ENCODE peak calls at places on chromosomes 3 and 15, in four cellular contexts. J, B, Z and D are unnamed samples.
A peak's percentile ranks its signal among the peaks of the same experiment; 100 is the strongest.

GRCh38 chr3:14301558-14301957 is 100.8 kb upstream of the SLC6A6 start:
- DNase-seq in J (peak; percentile 63), B (peak; percentile 37), Z (no peak), D (no peak)

GRCh38 chr3:40191850-40192448 is 117.6 kb upstream of the EIF1B start:
- DNase-seq in J (peak; percentile 33), Z (no peak), B (peak; percentile 62), D (peak; percentile 13)

GRCh38 chr15:67134577-67135492 is 69.4 kb downstream of the SMAD3 start:
- DNase-seq in B (no peak), Z (no peak), J (no peak), D (no peak)

GRCh38 chr3:105752791-105753415 is 115.9 kb downstream of the CBLB start:
- DNase-seq in J (no peak), B (no peak), Z (peak; percentile 53), D (no peak)

GRCh38 chr3:149421764-149422163 is 44.3 kb upstream of the TM4SF1 start:
- DNase-seq in Z (no peak), B (no peak), J (no peak), D (no peak)

GRCh38 chr15:67050062-67050461 is 15.3 kb upstream of the SMAD3 start:
- DNase-seq in Z (no peak), B (peak; percentile 76), J (no peak), D (peak; percentile 75)

GRCh38 chr15:28272587-28272986 is 49.4 kb downstream of the HERC2 start:
- DNase-seq in J (no peak), Z (no peak), B (no peak), D (no peak)

GRCh38 chr15:40845511-40846284 is 1.9 kb downstream of the SPINT1 start:
- DNase-seq in Z (no peak), J (peak; percentile 86), B (no peak), D (peak; percentile 89)

GRCh38 chr3:195699148-195699771 is 21.5 kb upstream of the MUC20 start:
- DNase-seq in J (no peak), Z (no peak), B (no peak), D (no peak)

GRCh38 chr15:89376441-89376840 is 41.8 kb upstream of the POLG start:
- DNase-seq in J (no peak), Z (no peak), B (no peak), D (no peak)

GRCh38 chr3:140972833-140973232 is 31.2 kb downstream of the SLC25A36 start:
- DNase-seq in J (peak; percentile 41), B (peak; percentile 48), Z (peak; percentile 12), D (no peak)

GRCh38 chr15:27509014-27509413 is 538.0 kb downstream of the GABRG3 start:
- DNase-seq in Z (no peak), B (no peak), J (no peak), D (no peak)

GRCh38 chr3:57755368-57756021 is 614 bp upstream of the SLMAP start:
- DNase-seq in Z (no peak), J (peak; percentile 45), B (no peak), D (peak; percentile 61)

GRCh38 chr3:139104062-139104461 is 59.4 kb upstream of the PRR23C start:
- DNase-seq in Z (no peak), J (no peak), B (no peak), D (no peak)

GRCh38 chr3:123951522-123952447 is 9.2 kb downstream of the CCDC14 start:
- DNase-seq in Z (no peak), B (no peak), J (no peak), D (no peak)

GRCh38 chr3:73805435-73805834 is 180.7 kb upstream of the PDZRN3 start:
- DNase-seq in Z (no peak), J (no peak), B (peak; percentile 28), D (no peak)

GRCh38 chr3:15295506-15295905 is 36.9 kb downstream of the SH3BP5 start:
- DNase-seq in Z (no peak), J (no peak), B (peak; percentile 24), D (no peak)

GRCh38 chr3:117616213-117616612 is 906.6 kb downstream of the TUSC7 start:
- DNase-seq in B (no peak), J (no peak), Z (no peak), D (no peak)

GRCh38 chr3:188824596-188824995 is 347.2 kb upstream of the TPRG1 start:
- DNase-seq in Z (no peak), B (no peak), J (no peak), D (no peak)

GRCh38 chr15:77069521-77070121 is 1.3 kb downstream of the TSPAN3 start:
- DNase-seq in J (no peak), Z (no peak), B (no peak), D (no peak)

GRCh38 chr3:194854290-194855024 is 168.8 kb downstream of the FAM43A start:
- DNase-seq in J (no peak), Z (no peak), B (no peak), D (no peak)

GRCh38 chr3:33030802-33031201 is 66.1 kb downstream of the GLB1 start:
- DNase-seq in J (no peak), Z (peak; percentile 5), B (no peak), D (no peak)

GRCh38 chr3:183312433-183312832 is 59.4 kb downstream of the B3GNT5 start:
- DNase-seq in J (no peak), B (no peak), Z (no peak), D (no peak)

GRCh38 chr3:17738921-17739320 is 3.5 kb downstream of the TBC1D5 start:
- DNase-seq in J (no peak), Z (no peak), B (no peak), D (no peak)

GRCh38 chr3:17742837-17743659 is 617 bp upstream of the TBC1D5 start:
- DNase-seq in Z (peak; percentile 60), J (no peak), B (no peak), D (no peak)

GRCh38 chr3:17741621-17742091 is 775 bp downstream of the TBC1D5 start:
- DNase-seq in B (peak; percentile 73), J (peak; percentile 87), Z (no peak), D (no peak)

GRCh38 chr3:17742092-17742836 is at the start of gene TBC1D5:
- DNase-seq in B (peak; percentile 98), J (peak; percentile 94), Z (no peak), D (no peak)

DNA sequence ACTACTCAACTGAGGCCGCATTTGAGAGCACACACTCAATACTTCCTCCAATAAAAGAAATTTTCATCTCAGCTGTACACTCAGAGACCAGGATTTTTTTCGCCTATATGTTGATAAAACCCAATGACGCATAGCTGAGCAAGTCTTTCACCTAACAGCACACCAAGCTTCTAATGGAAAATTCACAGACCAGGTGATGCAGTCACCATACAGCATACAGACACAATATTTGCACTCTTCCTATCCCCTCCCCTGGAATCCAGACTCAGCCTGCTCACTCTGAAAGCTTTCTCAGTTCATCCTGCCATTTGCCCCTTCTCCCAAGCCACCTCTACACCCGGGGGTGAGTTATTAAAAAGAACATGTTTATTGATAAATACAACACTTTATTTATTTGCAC is 1.7 kb downstream of the TBC1D5 start:
- DNase-seq in J (peak; percentile 92), Z (no peak), B (peak; percentile 52), D (no peak)
- H3K4me3 ChIP-seq in J (peak overlapping the region; percentile 88), Z (peak overlapping the region; percentile 81), B (peak overlapping the region; percentile 89), D (peak overlapping the region; percentile 49)

GRCh38 chr15:59993041-59993750 is 10.9 kb upstream of the FOXB1 start:
- DNase-seq in Z (no peak), B (no peak), J (no peak), D (no peak)

GRCh38 chr15:59995568-59996349 is 8.4 kb upstream of the FOXB1 start:
- DNase-seq in B (no peak), Z (no peak), J (no peak), D (no peak)

GRCh38 chr15:59994855-59995557 is 9.1 kb upstream of the FOXB1 start:
- DNase-seq in B (no peak), Z (no peak), J (no peak), D (no peak)

GRCh38 chr15:59991919-59992318 is 12.2 kb upstream of the FOXB1 start:
- DNase-seq in Z (no peak), J (no peak), B (no peak), D (no peak)

GRCh38 chr15:59993950-59994401 is 10.1 kb upstream of the FOXB1 start:
- DNase-seq in J (no peak), B (no peak), Z (no peak), D (no peak)
- TF ChIP-seq EZH2 in J (no peak), B (no peak), Z (no peak), D (peak; percentile 20)

DNA sequence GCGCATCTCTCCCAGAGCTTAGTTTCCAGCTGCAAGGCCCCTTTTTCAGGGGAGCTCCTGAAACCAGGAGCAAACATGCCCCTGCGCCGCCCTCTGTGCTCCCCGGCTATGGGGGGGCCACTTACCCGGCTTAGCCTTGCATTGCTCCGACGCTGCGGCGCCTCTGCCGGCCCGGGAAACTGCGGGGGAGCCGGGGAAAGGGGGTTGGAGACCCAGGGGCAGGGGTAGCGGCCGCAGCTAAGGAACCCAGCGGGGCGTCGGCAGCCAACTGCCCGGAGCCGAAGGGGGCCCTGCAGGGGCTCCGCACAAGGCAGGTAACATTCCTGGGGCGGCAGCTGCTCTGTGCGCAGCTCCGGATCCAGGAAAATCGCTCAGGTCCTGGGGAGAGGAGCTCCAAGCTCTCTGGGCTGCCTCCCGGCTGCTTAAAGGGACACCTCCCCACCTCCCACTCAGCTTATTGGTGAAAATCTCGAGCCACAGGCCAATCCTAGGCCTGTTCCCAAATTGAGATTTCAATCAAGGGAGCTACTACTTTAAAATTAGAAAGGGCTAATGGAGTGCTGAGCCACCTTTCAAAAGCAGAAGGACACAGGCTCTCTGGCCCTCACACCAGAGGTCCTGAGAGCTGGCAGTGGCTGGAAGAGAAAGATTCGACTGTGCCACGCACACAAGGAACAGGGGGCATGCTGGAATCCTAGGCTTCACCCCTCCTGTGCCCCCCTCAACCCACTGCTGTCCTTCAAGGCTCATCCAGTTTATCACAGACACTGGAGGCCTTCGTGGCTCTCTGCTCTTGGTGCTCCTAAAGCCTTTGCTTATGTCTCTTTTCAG is 42.7 kb upstream of the PRICKLE2 start:
- DNase-seq in J (no peak), Z (no peak), B (peak; percentile 78), D (no peak)
- H3K9ac ChIP-seq in J (no peak overlapping the region), Z (no peak overlapping the region), B (peak overlapping the region; percentile 72), D (peak overlapping the region; percentile 78)

GRCh38 chr15:52790166-52790708 is at the start of gene ONECUT1:
- DNase-seq in B (peak; percentile 26), J (peak; percentile 37), Z (no peak), D (no peak)

GRCh38 chr15:52787549-52788098 is 2.5 kb downstream of the ONECUT1 start:
- DNase-seq in B (no peak), J (no peak), Z (no peak), D (no peak)

GRCh38 chr15:52788099-52788986 is 1.8 kb downstream of the ONECUT1 start:
- DNase-seq in Z (no peak), B (no peak), J (no peak), D (no peak)

GRCh38 chr15:52789601-52790165 is 453 bp downstream of the ONECUT1 start:
- DNase-seq in B (no peak), J (no peak), Z (no peak), D (no peak)

GRCh38 chr15:52789008-52789600 is 1.0 kb downstream of the ONECUT1 start:
- DNase-seq in Z (no peak), J (no peak), B (no peak), D (no peak)
- H3K4me3 ChIP-seq in Z (no peak overlapping the region), J (peak overlapping the region; percentile 76), B (no peak overlapping the region), D (no peak overlapping the region)

DNA sequence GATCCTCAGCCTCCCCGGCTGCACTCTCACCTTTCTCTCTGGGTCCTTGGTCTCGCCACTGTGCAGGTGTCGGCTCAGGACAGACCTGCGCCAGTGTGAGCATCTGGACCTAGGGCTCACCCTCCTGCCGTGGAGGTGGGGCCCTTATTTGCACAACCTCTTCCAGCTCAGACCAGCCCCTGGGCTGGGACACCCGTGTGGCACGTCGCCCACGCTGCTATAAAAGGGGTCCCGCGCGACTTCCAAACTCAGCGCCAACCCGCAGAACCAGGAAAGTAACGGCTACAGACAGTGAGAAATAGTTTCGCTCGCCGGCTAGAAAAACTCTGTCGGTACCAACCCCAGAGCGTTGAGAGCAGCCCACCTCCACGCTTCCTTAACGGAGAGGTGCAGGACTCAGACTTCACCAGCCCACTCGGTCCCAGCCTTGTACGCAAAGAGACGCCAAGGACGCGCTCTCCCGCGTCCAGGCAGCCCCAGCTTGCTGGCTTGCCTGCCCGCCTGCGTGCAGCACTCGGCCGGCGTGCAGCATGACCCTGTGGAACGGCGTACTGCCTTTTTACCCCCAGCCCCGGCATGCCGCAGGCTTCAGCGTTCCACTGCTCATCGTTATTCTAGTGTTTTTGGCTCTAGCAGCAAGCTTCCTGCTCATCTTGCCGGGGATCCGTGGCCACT is at the start of the genes DUOX2 and DUOXA2:
- DNase-seq in B (no peak), Z (no peak), J (no peak), D (no peak)
- TF ChIP-seq EZH2 in B (peak; percentile 27), Z (no peak), J (peak; percentile 81), D (no peak)